ENCODE peak calls at places on chromosomes 2 and 18, in four cellular contexts. One of them, this sample, is unnamed. For H3K4me1, the result is how much of the 10 kb centered on the place peaks cover.

GRCh38 chr2:127226520-127227263 is 6.6 kb upstream of the CYP27C1 start:
- DNase-seq in neural progenitor cell: no peak
- DNase-seq in aorta: no peak
- DNase-seq in mucosa of descending colon: peak
- DNase-seq in this sample: peak

GRCh38 chr2:5111581-5111980 is 580.6 kb upstream of the SOX11 start:
- DNase-seq in neural progenitor cell: no peak
- DNase-seq in aorta: no peak
- DNase-seq in mucosa of descending colon: no peak
- DNase-seq in this sample: no peak

GRCh38 chr2:1422716-1423285 is 9.5 kb downstream of the TPO start:
- DNase-seq in neural progenitor cell: no peak
- DNase-seq in aorta: no peak
- DNase-seq in mucosa of descending colon: no peak
- DNase-seq in this sample: no peak

GRCh38 chr18:51762373-51762772 is 564.9 kb upstream of the MEX3C start:
- DNase-seq in neural progenitor cell: no peak
- DNase-seq in aorta: no peak
- DNase-seq in mucosa of descending colon: no peak
- DNase-seq in this sample: no peak

GRCh38 chr2:37653805-37654378 is 17.6 kb downstream of the CDC42EP3 start:
- DNase-seq in neural progenitor cell: no peak
- DNase-seq in aorta: peak
- DNase-seq in mucosa of descending colon: peak
- DNase-seq in this sample: no peak

GRCh38 chr2:228094377-228094921 is 87.0 kb downstream of the SPHKAP start:
- DNase-seq in neural progenitor cell: no peak
- DNase-seq in aorta: no peak
- DNase-seq in mucosa of descending colon: no peak
- DNase-seq in this sample: no peak

GRCh38 chr18:30889582-30890301 is 152.8 kb downstream of the DSC3 start:
- DNase-seq in neural progenitor cell: peak
- DNase-seq in aorta: no peak
- DNase-seq in mucosa of descending colon: no peak
- DNase-seq in this sample: peak

GRCh38 chr18:80202264-80202998 is 44.9 kb downstream of the PARD6G start:
- DNase-seq in neural progenitor cell: no peak
- DNase-seq in aorta: no peak
- DNase-seq in mucosa of descending colon: no peak
- DNase-seq in this sample: no peak

GRCh38 chr2:218328294-218328693 is 28.4 kb upstream of the CATIP start:
- DNase-seq in neural progenitor cell: no peak
- DNase-seq in aorta: no peak
- DNase-seq in mucosa of descending colon: no peak
- DNase-seq in this sample: no peak

GRCh38 chr2:232575404-232575746 is 24.9 kb downstream of the EIF4E2 start:
- DNase-seq in neural progenitor cell: no peak
- DNase-seq in aorta: no peak
- DNase-seq in mucosa of descending colon: no peak
- DNase-seq in this sample: no peak

GRCh38 chr2:16031848-16032159 is 91.5 kb downstream of the MYCN start:
- DNase-seq in neural progenitor cell: no peak
- DNase-seq in aorta: no peak
- DNase-seq in mucosa of descending colon: peak
- DNase-seq in this sample: peak

GRCh38 chr2:241612156-241613017 is 24.6 kb downstream of the THAP4 start:
- DNase-seq in neural progenitor cell: no peak
- DNase-seq in aorta: no peak
- DNase-seq in mucosa of descending colon: no peak
- DNase-seq in this sample: peak

GRCh38 chr2:121038831-121039230 is 246.2 kb downstream of the TFCP2L1 start:
- DNase-seq in neural progenitor cell: no peak
- DNase-seq in aorta: no peak
- DNase-seq in mucosa of descending colon: no peak
- DNase-seq in this sample: no peak

GRCh38 chr2:140604096-140604495 is 1526.7 kb downstream of the LRP1B start:
- DNase-seq in neural progenitor cell: no peak
- DNase-seq in aorta: no peak
- DNase-seq in mucosa of descending colon: no peak
- DNase-seq in this sample: no peak

GRCh38 chr2:161990036-161990435 is 84.0 kb downstream of the DPP4 start:
- DNase-seq in neural progenitor cell: no peak
- DNase-seq in aorta: no peak
- DNase-seq in mucosa of descending colon: no peak
- DNase-seq in this sample: no peak

GRCh38 chr2:62624855-62625254 is 80.7 kb upstream of the EHBP1 start:
- DNase-seq in neural progenitor cell: no peak
- DNase-seq in aorta: no peak
- DNase-seq in mucosa of descending colon: no peak
- DNase-seq in this sample: peak

GRCh38 chr2:40032650-40033319 is 253.7 kb upstream of the THUMPD2 start:
- DNase-seq in neural progenitor cell: no peak
- DNase-seq in aorta: no peak
- DNase-seq in mucosa of descending colon: no peak
- DNase-seq in this sample: no peak

DNA sequence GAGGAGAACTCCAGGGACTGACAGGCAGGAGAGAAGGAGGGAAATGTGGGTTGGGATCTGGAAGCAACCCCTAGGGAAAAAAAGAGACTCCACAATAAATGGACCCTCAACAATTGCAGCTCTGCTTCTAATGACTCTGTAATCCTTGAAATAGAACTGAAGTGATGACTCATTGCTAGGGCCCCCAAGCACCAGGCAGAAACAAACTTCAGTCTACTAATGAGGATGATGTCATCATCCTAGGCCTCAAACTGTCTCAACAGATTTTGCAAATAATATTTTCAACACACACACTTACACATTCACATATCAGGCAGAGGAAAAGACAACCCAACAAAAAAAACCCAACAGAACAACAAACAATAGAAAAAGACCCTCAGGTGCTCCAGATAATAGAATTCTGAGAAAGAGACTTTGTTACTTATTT is 143.3 kb downstream of the HDAC4 start:
- DNase-seq in neural progenitor cell: no peak
- DNase-seq in aorta: no peak
- DNase-seq in mucosa of descending colon: no peak
- DNase-seq in this sample: no peak
- H3K4me1 ChIP-seq in neural progenitor cell: under half
- H3K4me1 ChIP-seq in aorta: under half
- H3K4me1 ChIP-seq in mucosa of descending colon: under half
- H3K4me1 ChIP-seq in this sample: under half

GRCh38 chr2:152328013-152328412 is 7.0 kb upstream of the FMNL2 start:
- DNase-seq in neural progenitor cell: no peak
- DNase-seq in aorta: no peak
- DNase-seq in mucosa of descending colon: no peak
- DNase-seq in this sample: no peak
- H3K4me3 ChIP-seq in neural progenitor cell: no peak
- H3K4me3 ChIP-seq in aorta: no peak
- H3K4me3 ChIP-seq in mucosa of descending colon: no peak
- H3K4me3 ChIP-seq in this sample: no peak

GRCh38 chr2:216492951-216493685 is 5.5 kb upstream of the RPL37A start:
- DNase-seq in neural progenitor cell: no peak
- DNase-seq in aorta: no peak
- DNase-seq in mucosa of descending colon: no peak
- DNase-seq in this sample: no peak

GRCh38 chr2:216497382-216497781 is 1.3 kb upstream of the RPL37A start:
- DNase-seq in neural progenitor cell: no peak
- DNase-seq in aorta: no peak
- DNase-seq in mucosa of descending colon: no peak
- DNase-seq in this sample: no peak

GRCh38 chr2:216497808-216498366 is 757 bp upstream of the RPL37A start:
- DNase-seq in neural progenitor cell: no peak
- DNase-seq in aorta: no peak
- DNase-seq in mucosa of descending colon: no peak
- DNase-seq in this sample: no peak

GRCh38 chr2:216498418-216499413 is at the start of gene RPL37A:
- DNase-seq in neural progenitor cell: peak
- DNase-seq in aorta: peak
- DNase-seq in mucosa of descending colon: peak
- DNase-seq in this sample: peak

DNA sequence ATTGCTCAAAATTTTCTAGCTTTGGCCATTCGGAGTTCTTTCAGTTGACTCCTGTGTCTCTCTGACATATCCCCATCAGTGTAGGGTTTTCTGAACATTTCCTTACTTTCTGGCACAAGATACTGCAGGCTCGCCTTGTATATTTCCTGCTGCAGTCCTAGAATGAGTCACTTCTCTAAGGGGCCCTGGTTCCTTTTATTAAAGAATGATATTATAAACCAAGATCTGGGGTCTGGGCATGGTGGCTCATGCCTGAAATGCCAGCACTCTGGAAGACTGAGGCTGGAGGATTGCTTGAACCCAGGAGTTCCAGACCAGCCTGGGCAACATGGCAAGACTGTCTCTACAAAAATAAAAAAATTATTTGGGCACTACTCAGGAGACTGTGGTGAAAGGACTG is 3.0 kb upstream of the RPL37A start:
- DNase-seq in neural progenitor cell: no peak
- DNase-seq in aorta: no peak
- DNase-seq in mucosa of descending colon: no peak
- DNase-seq in this sample: no peak
- H3K4me1 ChIP-seq in neural progenitor cell: under half
- H3K4me1 ChIP-seq in aorta: under half
- H3K4me1 ChIP-seq in mucosa of descending colon: under half
- H3K4me1 ChIP-seq in this sample: under half

GRCh38 chr2:64992990-64993389 is 3.8 kb downstream of the SLC1A4 start:
- DNase-seq in neural progenitor cell: no peak
- DNase-seq in aorta: no peak
- DNase-seq in mucosa of descending colon: no peak
- DNase-seq in this sample: no peak
- H3K4me3 ChIP-seq in neural progenitor cell: no peak
- H3K4me3 ChIP-seq in aorta: no peak
- H3K4me3 ChIP-seq in mucosa of descending colon: no peak
- H3K4me3 ChIP-seq in this sample: no peak

DNA sequence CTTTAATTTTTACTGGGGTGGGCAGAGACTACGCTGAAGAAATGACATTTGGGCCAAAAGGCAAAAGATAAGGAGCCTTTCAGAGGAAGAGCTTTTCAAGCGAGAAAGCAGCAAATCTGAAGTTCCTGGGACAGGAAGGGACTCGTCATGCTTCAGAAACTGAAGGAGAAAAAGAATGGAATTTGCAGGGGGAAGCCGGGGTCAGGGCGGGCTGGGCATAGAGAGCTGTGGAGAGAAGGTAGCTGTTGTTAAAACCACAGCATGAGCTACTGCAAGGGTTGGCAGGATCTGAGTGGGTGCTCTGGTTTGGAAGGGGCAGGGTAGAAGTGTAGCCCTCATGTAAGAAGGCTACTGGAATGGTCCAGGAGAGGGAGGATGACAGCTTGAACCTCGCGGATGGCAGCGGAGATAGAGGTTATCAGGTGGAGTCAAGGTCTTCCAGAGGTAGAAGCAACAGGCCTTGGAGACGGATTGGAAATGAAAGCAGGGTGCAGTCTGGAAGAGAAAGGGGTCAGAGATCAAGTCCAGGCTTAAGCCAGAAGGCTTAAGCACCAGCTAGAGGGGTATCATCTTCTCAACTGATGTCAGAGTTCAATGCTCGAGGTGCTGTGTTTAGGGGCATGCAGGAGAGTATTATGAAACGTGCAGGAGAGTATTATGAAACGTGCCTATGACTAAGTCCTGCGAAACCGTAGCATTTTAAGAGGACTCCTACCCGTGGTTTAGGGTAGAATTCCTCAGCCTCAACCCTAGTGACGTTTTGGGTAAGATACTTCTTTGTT is 18.9 kb downstream of the ATP8B1 start:
- DNase-seq in neural progenitor cell: no peak
- DNase-seq in aorta: no peak
- DNase-seq in mucosa of descending colon: no peak
- DNase-seq in this sample: no peak
- H3K4me1 ChIP-seq in neural progenitor cell: under half
- H3K4me1 ChIP-seq in aorta: under half
- H3K4me1 ChIP-seq in mucosa of descending colon: under half
- H3K4me1 ChIP-seq in this sample: under half

GRCh38 chr2:206213514-206213845 is 53.8 kb downstream of the EEF1B2 start:
- DNase-seq in neural progenitor cell: no peak
- DNase-seq in aorta: no peak
- DNase-seq in mucosa of descending colon: no peak
- DNase-seq in this sample: no peak
- H3K4me3 ChIP-seq in neural progenitor cell: peak
- H3K4me3 ChIP-seq in aorta: no peak
- H3K4me3 ChIP-seq in mucosa of descending colon: no peak
- H3K4me3 ChIP-seq in this sample: no peak

This sample was measured in small intestine.